ENCODE peak calls at places on chromosomes 3 and 15, in eight cellular contexts. T is suprapubic skin, Y is psoas muscle, U is left lung, A is body of pancreas, J is breast epithelium, K is K562, M is MM.1S. B is an unnamed sample.

GRCh38 chr3:192571197-192571791 is 156.0 kb downstream of the FGF12 start:
- DNase-seq in T (no peak), Y (peak; percentile 60), U (peak; percentile 44), A (peak; percentile 33), J (peak; percentile 65), K (peak; percentile 1), M (no peak), B (no peak)

GRCh38 chr15:31280037-31280830 is 46.4 kb upstream of the KLF13 start:
- DNase-seq in T (peak; percentile 61), Y (no peak), U (no peak), A (peak; percentile 51), J (peak; percentile 49), K (no peak), M (no peak), B (no peak)

GRCh38 chr3:144760831-144761230 is 789.2 kb downstream of the DIPK2A start:
- DNase-seq in T (no peak), Y (no peak), U (no peak), A (no peak), J (no peak), K (no peak), M (peak; percentile 56), B (peak; percentile 13)

GRCh38 chr3:77324115-77324514 is 284.2 kb downstream of the ROBO2 start:
- DNase-seq in T (no peak), Y (no peak), U (no peak), A (no peak), J (no peak), K (no peak), M (no peak), B (no peak)

GRCh38 chr3:59873576-59874230 is 823.9 kb upstream of the CFAP20DC start:
- DNase-seq in T (no peak), Y (no peak), U (no peak), A (no peak), J (no peak), K (no peak), M (no peak), B (no peak)

GRCh38 chr3:31247850-31248618 is 284.7 kb upstream of the STT3B start:
- DNase-seq in T (no peak), Y (no peak), U (no peak), A (peak; percentile 52), J (no peak), K (no peak), M (no peak), B (no peak)

GRCh38 chr3:155753038-155753647 is 8.3 kb upstream of the PLCH1 start:
- DNase-seq in T (no peak), Y (no peak), U (no peak), A (peak; percentile 42), J (no peak), K (peak; percentile 57), M (peak; percentile 67), B (peak; percentile 64)

GRCh38 chr15:72492733-72493132 is 18.6 kb downstream of the ARIH1 start:
- DNase-seq in T (no peak), Y (no peak), U (no peak), A (no peak), J (no peak), K (no peak), M (no peak), B (no peak)

GRCh38 chr3:196080997-196081833 is 675 bp downstream of the TFRC start:
- DNase-seq in T (peak; percentile 79), Y (peak; percentile 73), U (peak; percentile 68), A (peak; percentile 83), J (peak; percentile 57), K (peak; percentile 69), M (peak; percentile 84), B (peak; percentile 73)

GRCh38 chr3:106004137-106004600 is 135.4 kb upstream of the CBLB start:
- DNase-seq in T (no peak), Y (no peak), U (no peak), A (no peak), J (no peak), K (peak; percentile 62), M (no peak), B (no peak)

GRCh38 chr3:29065211-29065785 is 215.6 kb upstream of the RBMS3 start:
- DNase-seq in T (peak; percentile 65), Y (peak; percentile 60), U (peak; percentile 81), A (peak; percentile 78), J (peak; percentile 53), K (no peak), M (no peak), B (peak; percentile 97)

GRCh38 chr3:114290911-114291901 is 2.6 kb upstream of the TIGIT start:
- DNase-seq in T (peak; percentile 72), Y (peak; percentile 48), U (peak; percentile 50), A (peak; percentile 49), J (no peak), K (peak; percentile 65), M (peak; percentile 96), B (peak; percentile 69)

GRCh38 chr3:150107429-150108175 is 136.9 kb upstream of the PFN2 start:
- DNase-seq in T (no peak), Y (no peak), U (no peak), A (no peak), J (no peak), K (no peak), M (no peak), B (peak; percentile 45)

GRCh38 chr3:140597364-140597763 is 80.5 kb upstream of the TRIM42 start:
- DNase-seq in T (no peak), Y (no peak), U (no peak), A (no peak), J (no peak), K (no peak), M (no peak), B (no peak)

GRCh38 chr3:123728014-123728413 is 143.2 kb upstream of the HACD2 start:
- DNase-seq in T (no peak), Y (no peak), U (no peak), A (no peak), J (no peak), K (no peak), M (no peak), B (no peak)

GRCh38 chr3:155805204-155805801 is 775 bp downstream of the C3orf33 start:
- DNase-seq in T (no peak), Y (peak; percentile 45), U (no peak), A (peak; percentile 65), J (no peak), K (peak; percentile 74), M (peak; percentile 27), B (no peak)

GRCh38 chr15:76576526-76577279 is 240.1 kb downstream of the ISL2 start:
- DNase-seq in T (peak; percentile 35), Y (peak; percentile 38), U (peak; percentile 78), A (peak; percentile 64), J (peak; percentile 51), K (no peak), M (no peak), B (peak; percentile 89)

GRCh38 chr3:142553741-142554140 is 24.8 kb downstream of the ATR start:
- DNase-seq in T (no peak), Y (no peak), U (no peak), A (no peak), J (no peak), K (no peak), M (no peak), B (no peak)

GRCh38 chr3:142549986-142550385 is 28.5 kb downstream of the ATR start:
- DNase-seq in T (no peak), Y (no peak), U (no peak), A (no peak), J (no peak), K (no peak), M (no peak), B (no peak)
- TF ChIP-seq CTCF in T (no peak), Y (no peak), U (no peak), A (no peak), J (no peak), K (no peak), M (no peak), B (no peak)

GRCh38 chr3:142596726-142597088 is 514 bp downstream of the PLS1 start:
- DNase-seq in T (no peak), Y (no peak), U (no peak), A (no peak), J (no peak), K (no peak), M (no peak), B (no peak)
- H3K4me1 ChIP-seq in T (peaks cover 20% of the 10 kb centered on the region), Y (peaks cover 3% of the 10 kb centered on the region), U (peaks cover 27% of the 10 kb centered on the region), A (peaks cover 26% of the 10 kb centered on the region), J (no peaks in the 10 kb centered on the region), K (peaks cover 14% of the 10 kb centered on the region), M (peaks cover 4% of the 10 kb centered on the region), B (peaks cover 3% of the 10 kb centered on the region)

DNA sequence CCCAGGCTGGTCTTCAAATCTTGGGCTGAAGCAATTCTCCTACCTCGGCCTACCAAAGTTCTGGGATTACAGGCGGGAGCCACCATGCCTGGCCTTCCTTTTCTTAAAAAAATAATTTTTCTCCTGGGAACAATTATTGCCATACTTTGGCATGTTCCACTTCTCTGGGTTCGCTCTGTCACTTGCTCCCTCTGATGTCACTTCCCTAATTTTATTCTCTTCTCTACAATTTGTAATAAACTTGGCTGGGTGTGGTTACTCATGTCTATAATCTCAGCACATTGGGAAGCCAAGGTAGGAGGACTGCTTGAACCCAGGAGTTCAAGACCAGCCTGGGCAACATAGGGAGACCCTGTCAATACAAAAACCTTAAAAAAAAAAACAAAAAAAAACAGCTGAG is 6.1 kb upstream of the IMPDH2 start:
- DNase-seq in T (no peak), Y (no peak), U (no peak), A (no peak), J (no peak), K (no peak), M (no peak), B (no peak)
- H3K36me3 ChIP-seq in T (peaks cover 89% of the 10 kb centered on the region), Y (peaks cover 3% of the 10 kb centered on the region), U (no peaks in the 10 kb centered on the region), A (no peaks in the 10 kb centered on the region), J (peaks cover 4% of the 10 kb centered on the region), K (peaks cover 62% of the 10 kb centered on the region), M (peaks cover 9% of the 10 kb centered on the region), B (peaks cover 46% of the 10 kb centered on the region)

DNA sequence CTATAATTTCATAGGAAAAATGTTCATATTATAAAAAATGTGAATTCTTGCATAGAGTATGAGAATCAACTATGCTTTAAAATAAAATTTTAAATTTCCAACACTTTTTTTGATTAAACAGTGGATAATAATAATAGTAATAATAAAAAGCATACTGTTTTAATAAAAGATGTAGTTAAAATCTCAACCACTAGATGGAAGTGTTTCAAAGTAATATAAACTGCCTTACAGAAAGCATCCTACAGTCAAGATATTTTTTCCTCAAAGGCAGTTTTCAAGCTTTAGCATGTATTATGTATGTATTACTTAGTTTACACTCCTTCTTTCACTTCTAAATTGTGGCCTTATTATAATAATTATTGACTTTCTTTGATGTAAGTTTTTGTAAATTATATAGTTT is 217.5 kb downstream of the CHL1 start:
- DNase-seq in T (no peak), Y (no peak), U (no peak), A (no peak), J (no peak), K (peak; percentile 6), M (no peak), B (peak; percentile 47)
- TF ChIP-seq CTCF in T (no peak), Y (peak; percentile 50), U (peak; percentile 35), A (peak; percentile 17), J (no peak), K (no peak), M (peak; percentile 18), B (peak; percentile 24)

DNA sequence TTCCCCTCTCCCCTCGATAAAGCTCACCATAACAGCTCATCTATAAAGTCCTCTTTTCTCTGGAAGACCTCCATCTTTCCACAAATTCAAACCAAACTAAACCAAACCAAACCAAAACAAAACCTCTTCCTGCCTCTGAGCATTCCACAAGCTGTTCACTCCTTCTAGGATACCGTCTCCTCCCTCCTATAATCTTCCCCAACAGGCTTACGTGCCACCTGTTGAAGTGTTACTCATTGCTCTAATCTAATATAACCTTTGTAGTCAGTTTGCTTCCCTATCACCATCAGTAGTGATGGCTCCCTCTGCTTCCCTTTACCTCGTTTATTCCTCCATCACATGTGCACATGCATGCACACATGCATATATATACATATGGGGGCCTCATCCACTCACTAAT is 12.7 kb upstream of the CCR9 start:
- DNase-seq in T (no peak), Y (no peak), U (no peak), A (no peak), J (no peak), K (no peak), M (no peak), B (no peak)
- H3K4me1 ChIP-seq in T (no peaks in the 10 kb centered on the region), Y (no peaks in the 10 kb centered on the region), U (no peaks in the 10 kb centered on the region), A (no peaks in the 10 kb centered on the region), J (no peaks in the 10 kb centered on the region), K (peaks cover 4% of the 10 kb centered on the region), M (peaks cover 67% of the 10 kb centered on the region), B (no peaks in the 10 kb centered on the region)